ENCODE peak calls at places on chromosomes 3 and 15, in nine cellular contexts. T is OCI-LY7, P is neural progenitor cell, H is amygdala, A is AG20443, J is cortex of kidney, B is SW 1271, S is ACHN, Q is HFFc6. O is an unnamed sample.

GRCh38 chr3:9072667-9073009 is 109.4 kb upstream of the RAD18 start:
- DNase-seq in T (no peak), P (no peak), H (no peak), A (no peak), J (no peak), B (no peak), S (no peak), Q (no peak), O (no peak)

GRCh38 chr15:63971427-63971805 is 74.9 kb downstream of the DAPK2 start:
- DNase-seq in T (peak; percentile 42), P (no peak), H (no peak), A (no peak), J (no peak), B (no peak), S (no peak), Q (no peak), O (peak; percentile 64)

GRCh38 chr15:75810874-75811498 is 32.3 kb upstream of the UBE2Q2 start:
- DNase-seq in T (no peak), P (no peak), H (no peak), A (no peak), J (no peak), B (no peak), S (no peak), Q (no peak), O (no peak)

GRCh38 chr3:127809211-127809610 is 13.1 kb downstream of the MGLL start:
- DNase-seq in T (no peak), P (no peak), H (no peak), A (no peak), J (no peak), B (no peak), S (no peak), Q (no peak), O (no peak)

GRCh38 chr15:101439285-101439919 is 50.1 kb downstream of the PCSK6 start:
- DNase-seq in T (no peak), P (no peak), H (no peak), A (peak; percentile 56), J (no peak), B (no peak), S (no peak), Q (peak; percentile 22), O (no peak)

GRCh38 chr3:128322030-128323022 is 144.4 kb downstream of the DNAJB8 start:
- DNase-seq in T (peak; percentile 43), P (peak; percentile 69), H (no peak), A (peak; percentile 65), J (no peak), B (no peak), S (peak; percentile 39), Q (peak; percentile 42), O (peak; percentile 11)

GRCh38 chr3:195187609-195188529 is 83.1 kb downstream of the XXYLT1 start:
- DNase-seq in T (no peak), P (no peak), H (no peak), A (peak; percentile 47), J (no peak), B (no peak), S (no peak), Q (peak; percentile 67), O (no peak)

GRCh38 chr15:77753238-77753873 is 120.6 kb upstream of the LINGO1 start:
- DNase-seq in T (peak; percentile 7), P (peak; percentile 90), H (no peak), A (peak; percentile 63), J (no peak), B (no peak), S (peak; percentile 37), Q (peak; percentile 1), O (peak; percentile 27)

GRCh38 chr3:55719508-55719907 is 232.4 kb upstream of the WNT5A start:
- DNase-seq in T (no peak), P (no peak), H (no peak), A (no peak), J (no peak), B (no peak), S (no peak), Q (no peak), O (no peak)

GRCh38 chr3:193943200-193943599 is 192.7 kb upstream of the HES1 start:
- DNase-seq in T (no peak), P (peak; percentile 53), H (no peak), A (no peak), J (no peak), B (no peak), S (no peak), Q (no peak), O (no peak)

GRCh38 chr3:20235796-20236195 is 49.8 kb upstream of the SGO1 start:
- DNase-seq in T (no peak), P (no peak), H (no peak), A (no peak), J (no peak), B (no peak), S (no peak), Q (no peak), O (no peak)

GRCh38 chr15:24916305-24917009 is 38.3 kb upstream of the SNRPN start:
- DNase-seq in T (no peak), P (no peak), H (no peak), A (no peak), J (no peak), B (no peak), S (no peak), Q (no peak), O (peak; percentile 26)

GRCh38 chr3:72996121-72996472 is 514 bp upstream of the PPP4R2 start:
- DNase-seq in T (no peak), P (no peak), H (no peak), A (no peak), J (no peak), B (no peak), S (no peak), Q (no peak), O (no peak)

GRCh38 chr3:98233468-98233867 is 30.6 kb upstream of the OR5H6 start:
- DNase-seq in T (no peak), P (no peak), H (no peak), A (no peak), J (no peak), B (no peak), S (no peak), Q (no peak), O (no peak)

GRCh38 chr3:10753964-10754363 is 62.1 kb upstream of the SLC6A11 start:
- DNase-seq in T (peak; percentile 38), P (peak; percentile 85), H (no peak), A (peak; percentile 73), J (no peak), B (no peak), S (peak; percentile 44), Q (peak; percentile 40), O (peak; percentile 46)